ENCODE peak calls at places on chromosomes 5 and 9, in eight cellular contexts. One of them, this sample, is unnamed.

GRCh38 chr9:112031400-112031799 is 134.8 kb downstream of the UGCG start:
- DNase-seq in NCI-H1417: no peak
- DNase-seq in spleen: no peak
- DNase-seq in tibial nerve: no peak
- DNase-seq in coronary artery: no peak
- DNase-seq in AG08396: no peak
- DNase-seq in CD4-positive, alpha-beta T cell: no peak
- DNase-seq in choroid plexus epithelial cell: no peak
- DNase-seq in this sample: no peak

GRCh38 chr5:5421149-5421960 is 1.1 kb upstream of the ICE1 start:
- DNase-seq in NCI-H1417: peak
- DNase-seq in spleen: no peak
- DNase-seq in tibial nerve: no peak
- DNase-seq in coronary artery: no peak
- DNase-seq in AG08396: no peak
- DNase-seq in CD4-positive, alpha-beta T cell: no peak
- DNase-seq in choroid plexus epithelial cell: peak
- DNase-seq in this sample: no peak

GRCh38 chr5:4258170-4258569 is 662.5 kb downstream of the IRX1 start:
- DNase-seq in NCI-H1417: no peak
- DNase-seq in spleen: no peak
- DNase-seq in tibial nerve: no peak
- DNase-seq in coronary artery: no peak
- DNase-seq in AG08396: no peak
- DNase-seq in CD4-positive, alpha-beta T cell: no peak
- DNase-seq in choroid plexus epithelial cell: no peak
- DNase-seq in this sample: no peak

GRCh38 chr5:96146675-96147074 is 185.0 kb upstream of the ELL2 start:
- DNase-seq in NCI-H1417: no peak
- DNase-seq in spleen: no peak
- DNase-seq in tibial nerve: no peak
- DNase-seq in coronary artery: no peak
- DNase-seq in AG08396: peak
- DNase-seq in CD4-positive, alpha-beta T cell: no peak
- DNase-seq in choroid plexus epithelial cell: peak
- DNase-seq in this sample: peak

GRCh38 chr9:112061152-112061740 is 113.9 kb downstream of the SUSD1 start:
- DNase-seq in NCI-H1417: no peak
- DNase-seq in spleen: peak
- DNase-seq in tibial nerve: no peak
- DNase-seq in coronary artery: no peak
- DNase-seq in AG08396: peak
- DNase-seq in CD4-positive, alpha-beta T cell: no peak
- DNase-seq in choroid plexus epithelial cell: peak
- DNase-seq in this sample: peak

GRCh38 chr9:87792831-87793288 is 66.9 kb downstream of the CTSL start:
- DNase-seq in NCI-H1417: no peak
- DNase-seq in spleen: no peak
- DNase-seq in tibial nerve: peak
- DNase-seq in coronary artery: peak
- DNase-seq in AG08396: peak
- DNase-seq in CD4-positive, alpha-beta T cell: no peak
- DNase-seq in choroid plexus epithelial cell: peak
- DNase-seq in this sample: peak

GRCh38 chr9:33939924-33940874 is 108.5 kb downstream of the UBAP2 start:
- DNase-seq in NCI-H1417: no peak
- DNase-seq in spleen: no peak
- DNase-seq in tibial nerve: no peak
- DNase-seq in coronary artery: no peak
- DNase-seq in AG08396: no peak
- DNase-seq in CD4-positive, alpha-beta T cell: no peak
- DNase-seq in choroid plexus epithelial cell: no peak
- DNase-seq in this sample: no peak

GRCh38 chr5:75668988-75669760 is 48.1 kb downstream of the POC5 start:
- DNase-seq in NCI-H1417: peak
- DNase-seq in spleen: peak
- DNase-seq in tibial nerve: no peak
- DNase-seq in coronary artery: no peak
- DNase-seq in AG08396: no peak
- DNase-seq in CD4-positive, alpha-beta T cell: peak
- DNase-seq in choroid plexus epithelial cell: peak
- DNase-seq in this sample: no peak

GRCh38 chr5:14752497-14753071 is 88.1 kb downstream of the OTULIN start:
- DNase-seq in NCI-H1417: no peak
- DNase-seq in spleen: no peak
- DNase-seq in tibial nerve: no peak
- DNase-seq in coronary artery: no peak
- DNase-seq in AG08396: no peak
- DNase-seq in CD4-positive, alpha-beta T cell: no peak
- DNase-seq in choroid plexus epithelial cell: no peak
- DNase-seq in this sample: no peak

This sample was measured in mesenchymal stem cell.